ENCODE peak calls at places on chromosomes 2 and 18, in four cellular contexts. One of them, this sample, is unnamed.

GRCh38 chr2:8511868-8512612 is 169.8 kb upstream of the ID2 start:
- DNase-seq in HepG2: no peak
- DNase-seq in K562: peak; percentile 23
- DNase-seq in GM12878: no peak
- DNase-seq in this sample: no peak

GRCh38 chr2:147845608-147846002 is 776 bp downstream of the ACVR2A start:
- DNase-seq in HepG2: peak; percentile 13
- DNase-seq in K562: no peak
- DNase-seq in GM12878: no peak
- DNase-seq in this sample: no peak

GRCh38 chr2:43609304-43609883 is 13.6 kb upstream of the THADA start:
- DNase-seq in HepG2: peak; percentile 75
- DNase-seq in K562: peak; percentile 54
- DNase-seq in GM12878: no peak
- DNase-seq in this sample: peak; percentile 67

GRCh38 chr2:30862054-30862651 is 54.9 kb upstream of the CAPN13 start:
- DNase-seq in HepG2: peak; percentile 79
- DNase-seq in K562: peak; percentile 57
- DNase-seq in GM12878: no peak
- DNase-seq in this sample: peak; percentile 83

GRCh38 chr18:46677609-46678470 is 20.8 kb upstream of the LOXHD1 start:
- DNase-seq in HepG2: no peak
- DNase-seq in K562: no peak
- DNase-seq in GM12878: no peak
- DNase-seq in this sample: peak; percentile 36

GRCh38 chr2:9803023-9803805 is 40.1 kb upstream of the TAF1B start:
- DNase-seq in HepG2: no peak
- DNase-seq in K562: no peak
- DNase-seq in GM12878: no peak
- DNase-seq in this sample: no peak

GRCh38 chr2:141201161-141201560 is 929.7 kb downstream of the LRP1B start:
- DNase-seq in HepG2: no peak
- DNase-seq in K562: no peak
- DNase-seq in GM12878: no peak
- DNase-seq in this sample: no peak

GRCh38 chr2:21423854-21424253 is 300.1 kb downstream of the TDRD15 start:
- DNase-seq in HepG2: no peak
- DNase-seq in K562: no peak
- DNase-seq in GM12878: no peak
- DNase-seq in this sample: no peak

GRCh38 chr2:217805679-217806479 is 196.9 kb downstream of the TNS1 start:
- DNase-seq in HepG2: no peak
- DNase-seq in K562: no peak
- DNase-seq in GM12878: no peak
- DNase-seq in this sample: no peak

GRCh38 chr2:1676091-1676912 is 68.0 kb downstream of the PXDN start:
- DNase-seq in HepG2: no peak
- DNase-seq in K562: no peak
- DNase-seq in GM12878: no peak
- DNase-seq in this sample: no peak

GRCh38 chr2:121664086-121664485 is 14.8 kb upstream of the CLASP1 start:
- DNase-seq in HepG2: no peak
- DNase-seq in K562: no peak
- DNase-seq in GM12878: no peak
- DNase-seq in this sample: no peak

GRCh38 chr2:68980956-68981355 is 6.5 kb downstream of the GKN1 start:
- DNase-seq in HepG2: no peak
- DNase-seq in K562: no peak
- DNase-seq in GM12878: no peak
- DNase-seq in this sample: no peak

GRCh38 chr18:54607213-54607934 is 16.3 kb downstream of the DYNAP start:
- DNase-seq in HepG2: peak; percentile 58
- DNase-seq in K562: no peak
- DNase-seq in GM12878: no peak
- DNase-seq in this sample: no peak

GRCh38 chr2:149068996-149069888 is 30.7 kb downstream of the LYPD6B start:
- DNase-seq in HepG2: no peak
- DNase-seq in K562: no peak
- DNase-seq in GM12878: no peak
- DNase-seq in this sample: no peak

GRCh38 chr2:131056204-131056975 is 36.9 kb downstream of the FAM168B start:
- DNase-seq in HepG2: no peak
- DNase-seq in K562: no peak
- DNase-seq in GM12878: no peak
- DNase-seq in this sample: no peak

GRCh38 chr18:36196239-36196995 is 9.1 kb downstream of the MOCOS start:
- DNase-seq in HepG2: no peak
- DNase-seq in K562: no peak
- DNase-seq in GM12878: no peak
- DNase-seq in this sample: no peak

GRCh38 chr18:47772374-47773248 is 157.8 kb downstream of the SMAD2 start:
- DNase-seq in HepG2: peak; percentile 29
- DNase-seq in K562: peak; percentile 55
- DNase-seq in GM12878: no peak
- DNase-seq in this sample: no peak

GRCh38 chr18:2846638-2847340 is at the start of gene EMILIN2:
- DNase-seq in HepG2: no peak
- DNase-seq in K562: peak; percentile 47
- DNase-seq in GM12878: no peak
- DNase-seq in this sample: peak; percentile 63

GRCh38 chr2:74498500-74499268 is 719 bp downstream of the LBX2 start:
- DNase-seq in HepG2: no peak
- DNase-seq in K562: no peak
- DNase-seq in GM12878: no peak
- DNase-seq in this sample: peak; percentile 49

GRCh38 chr2:37560241-37560848 is 111.1 kb downstream of the CDC42EP3 start:
- DNase-seq in HepG2: no peak
- DNase-seq in K562: no peak
- DNase-seq in GM12878: no peak
- DNase-seq in this sample: no peak

GRCh38 chr2:46996300-46996843 is 80.8 kb upstream of the MCFD2 start:
- DNase-seq in HepG2: no peak
- DNase-seq in K562: no peak
- DNase-seq in GM12878: no peak
- DNase-seq in this sample: peak; percentile 77

GRCh38 chr2:105102963-105103421 is 65.1 kb downstream of the MRPS9 start:
- DNase-seq in HepG2: peak; percentile 15
- DNase-seq in K562: no peak
- DNase-seq in GM12878: no peak
- DNase-seq in this sample: no peak

GRCh38 chr2:233745073-233745755 is 14.9 kb upstream of the UGT1A1 start:
- DNase-seq in HepG2: peak; percentile 98
- DNase-seq in K562: no peak
- DNase-seq in GM12878: no peak
- DNase-seq in this sample: no peak

GRCh38 chr18:10030816-10031541 is 117.2 kb downstream of the VAPA start:
- DNase-seq in HepG2: no peak
- DNase-seq in K562: no peak
- DNase-seq in GM12878: no peak
- DNase-seq in this sample: peak; percentile 70

GRCh38 chr18:50287028-50287440 is 458 bp downstream of the CXXC1 start:
- DNase-seq in HepG2: no peak
- DNase-seq in K562: no peak
- DNase-seq in GM12878: no peak
- DNase-seq in this sample: no peak

GRCh38 chr2:96604104-96604503 is 34.0 kb downstream of the KANSL3 start:
- DNase-seq in HepG2: peak; percentile 31
- DNase-seq in K562: no peak
- DNase-seq in GM12878: no peak
- DNase-seq in this sample: no peak

GRCh38 chr2:163123526-163123925 is 285.0 kb upstream of the KCNH7 start:
- DNase-seq in HepG2: no peak
- DNase-seq in K562: no peak
- DNase-seq in GM12878: no peak
- DNase-seq in this sample: no peak

DNA sequence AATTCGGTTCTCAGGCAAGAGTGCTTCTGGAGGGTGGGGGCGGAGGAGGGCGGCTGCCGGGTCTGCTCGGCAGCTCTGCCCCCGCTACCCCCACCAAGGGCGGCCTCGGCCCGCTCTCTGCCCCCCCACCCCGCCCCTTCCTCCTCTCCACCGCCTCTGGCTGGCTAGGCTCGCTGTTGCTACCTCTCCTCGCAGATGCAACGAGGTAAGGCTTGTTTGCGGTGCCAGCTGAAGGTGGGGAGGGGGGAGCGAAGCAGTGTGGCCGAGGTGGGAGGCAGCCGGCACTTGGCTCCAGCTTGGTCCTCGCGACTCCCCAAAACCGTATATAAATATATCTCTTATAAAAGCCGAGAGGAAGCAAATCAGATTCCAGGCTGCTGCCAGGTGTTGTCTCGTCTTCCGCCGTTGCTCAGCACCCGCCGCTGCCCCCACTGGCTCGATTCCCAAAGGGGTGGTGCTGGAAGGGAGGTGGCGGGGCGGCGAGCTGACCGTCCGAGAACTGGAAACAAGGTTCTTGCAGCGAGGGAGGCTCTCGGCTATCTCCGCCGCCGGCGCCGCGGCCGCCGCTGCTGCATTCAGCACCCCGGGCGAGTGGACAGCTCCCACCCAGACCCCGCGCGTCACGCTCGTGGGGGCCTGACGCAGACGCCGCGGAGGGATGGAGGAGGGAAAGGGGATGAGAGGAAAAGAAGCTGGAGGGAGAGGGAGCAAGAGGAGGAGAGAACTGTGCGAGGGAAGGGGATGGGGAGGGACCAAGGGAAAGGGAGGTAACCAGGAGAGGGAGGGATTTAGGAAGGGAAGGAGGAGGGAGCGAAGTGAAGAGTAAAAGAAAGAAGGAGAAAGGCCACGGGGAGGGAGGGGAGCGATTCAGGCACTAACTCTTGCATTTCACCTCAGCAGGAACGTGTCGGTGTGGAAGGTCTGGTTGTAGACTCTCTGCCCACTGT is at the start of gene MARCHF4:
- DNase-seq in HepG2: peak; percentile 12
- DNase-seq in K562: peak; percentile 69
- DNase-seq in GM12878: no peak
- DNase-seq in this sample: peak; percentile 87
- TF ChIP-seq NFIC in HepG2: no peak
- TF ChIP-seq NFIC in K562: no peak
- TF ChIP-seq NFIC in GM12878: no peak
- TF ChIP-seq NFIC in this sample: peak; percentile 89

GRCh38 chr2:16738361-16739225 is 73.0 kb upstream of the CYRIA start:
- DNase-seq in HepG2: no peak
- DNase-seq in K562: no peak
- DNase-seq in GM12878: no peak
- DNase-seq in this sample: no peak
- TF ChIP-seq NFIC in HepG2: no peak
- TF ChIP-seq NFIC in K562: no peak
- TF ChIP-seq NFIC in GM12878: no peak
- TF ChIP-seq NFIC in this sample: no peak

GRCh38 chr2:133123912-133124311 is 444.4 kb downstream of the NCKAP5 start:
- DNase-seq in HepG2: no peak
- DNase-seq in K562: no peak
- DNase-seq in GM12878: no peak
- DNase-seq in this sample: no peak

GRCh38 chr2:133124446-133124845 is 443.8 kb downstream of the NCKAP5 start:
- DNase-seq in HepG2: no peak
- DNase-seq in K562: no peak
- DNase-seq in GM12878: no peak
- DNase-seq in this sample: no peak

GRCh38 chr2:133120310-133120709 is 448.0 kb downstream of the NCKAP5 start:
- DNase-seq in HepG2: no peak
- DNase-seq in K562: no peak
- DNase-seq in GM12878: no peak
- DNase-seq in this sample: no peak

GRCh38 chr2:133122529-133122928 is 445.7 kb downstream of the NCKAP5 start:
- DNase-seq in HepG2: no peak
- DNase-seq in K562: no peak
- DNase-seq in GM12878: no peak
- DNase-seq in this sample: no peak

GRCh38 chr2:133123393-133123792 is 444.9 kb downstream of the NCKAP5 start:
- DNase-seq in HepG2: no peak
- DNase-seq in K562: no peak
- DNase-seq in GM12878: no peak
- DNase-seq in this sample: no peak
- TF ChIP-seq NFIC in HepG2: no peak
- TF ChIP-seq NFIC in K562: no peak
- TF ChIP-seq NFIC in GM12878: no peak
- TF ChIP-seq NFIC in this sample: no peak

GRCh38 chr2:19674051-19675002 is 227.5 kb downstream of the TTC32 start:
- DNase-seq in HepG2: no peak
- DNase-seq in K562: no peak
- DNase-seq in GM12878: no peak
- DNase-seq in this sample: no peak
- TF ChIP-seq NFIC in HepG2: no peak
- TF ChIP-seq NFIC in K562: no peak
- TF ChIP-seq NFIC in GM12878: no peak
- TF ChIP-seq NFIC in this sample: no peak

DNA sequence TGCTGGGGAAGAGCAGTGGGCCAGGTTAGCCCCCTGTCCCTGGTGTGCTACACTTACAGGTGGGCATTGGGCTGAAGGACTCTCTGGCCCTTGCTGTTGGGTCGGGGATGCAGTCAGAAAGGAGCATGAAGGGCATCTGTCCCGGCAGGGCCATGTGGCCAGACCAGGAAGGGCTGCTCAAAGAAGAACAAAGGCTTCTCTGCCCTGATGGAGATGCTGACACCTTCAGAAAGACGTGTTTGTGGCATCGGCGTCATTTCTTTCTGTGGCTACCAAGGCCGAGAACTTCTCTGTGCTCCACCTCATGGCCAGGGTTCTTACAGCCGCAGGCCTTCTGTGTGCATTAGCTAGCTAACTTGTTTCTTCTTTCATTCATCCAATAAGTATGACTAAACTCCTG is 239.1 kb downstream of the FAM210A start:
- DNase-seq in HepG2: no peak
- DNase-seq in K562: no peak
- DNase-seq in GM12878: no peak
- DNase-seq in this sample: no peak
- TF ChIP-seq NFIC in HepG2: no peak
- TF ChIP-seq NFIC in K562: no peak
- TF ChIP-seq NFIC in GM12878: no peak
- TF ChIP-seq NFIC in this sample: no peak

GRCh38 chr2:152647417-152648010 is 69.7 kb downstream of the PRPF40A start:
- DNase-seq in HepG2: no peak
- DNase-seq in K562: no peak
- DNase-seq in GM12878: no peak
- DNase-seq in this sample: no peak
- TF ChIP-seq NFIC in HepG2: no peak
- TF ChIP-seq NFIC in K562: no peak
- TF ChIP-seq NFIC in GM12878: no peak
- TF ChIP-seq NFIC in this sample: no peak

GRCh38 chr2:239880396-239880795 is 144.7 kb downstream of the NDUFA10 start:
- DNase-seq in HepG2: no peak
- DNase-seq in K562: no peak
- DNase-seq in GM12878: no peak
- DNase-seq in this sample: no peak

GRCh38 chr2:239881031-239881471 is 144.1 kb downstream of the NDUFA10 start:
- DNase-seq in HepG2: no peak
- DNase-seq in K562: no peak
- DNase-seq in GM12878: no peak
- DNase-seq in this sample: no peak

GRCh38 chr2:239881561-239882320 is 143.4 kb downstream of the NDUFA10 start:
- DNase-seq in HepG2: no peak
- DNase-seq in K562: no peak
- DNase-seq in GM12878: no peak
- DNase-seq in this sample: peak; percentile 58

GRCh38 chr2:239878686-239879085 is 146.5 kb downstream of the NDUFA10 start:
- DNase-seq in HepG2: no peak
- DNase-seq in K562: no peak
- DNase-seq in GM12878: no peak
- DNase-seq in this sample: no peak

GRCh38 chr2:239879423-239880084 is 145.6 kb downstream of the NDUFA10 start:
- DNase-seq in HepG2: no peak
- DNase-seq in K562: no peak
- DNase-seq in GM12878: no peak
- DNase-seq in this sample: peak; percentile 48
- TF ChIP-seq NFIC in HepG2: no peak
- TF ChIP-seq NFIC in K562: no peak
- TF ChIP-seq NFIC in GM12878: no peak
- TF ChIP-seq NFIC in this sample: no peak